ENCODE peak calls at places on chromosomes 11 and 22, in five cellular contexts. One of them, this sample, is unnamed.

GRCh38 chr11:71563401-71563800 is 2.0 kb upstream of the KRTAP5-10 start:
- DNase-seq in psoas muscle: no peak
- DNase-seq in activated CD4-positive, alpha-beta T cell treated with anti-CD3 and anti-CD28 coated beads, Interleukin-2, amount 50 U/mL, for 1 hour: no peak
- DNase-seq in posterior cingulate gyrus: no peak
- DNase-seq in activated gamma-delta T cell: no peak
- DNase-seq in this sample: no peak

GRCh38 chr11:396948-397548 is 3.0 kb downstream of the PKP3 start:
- DNase-seq in psoas muscle: peak; percentile 53
- DNase-seq in activated CD4-positive, alpha-beta T cell treated with anti-CD3 and anti-CD28 coated beads, Interleukin-2, amount 50 U/mL, for 1 hour: peak; percentile 45
- DNase-seq in posterior cingulate gyrus: peak; percentile 56
- DNase-seq in activated gamma-delta T cell: peak; percentile 29
- DNase-seq in this sample: peak; percentile 62

GRCh38 chr22:24768537-24769374 is 5.8 kb downstream of the PIWIL3 start:
- DNase-seq in psoas muscle: peak; percentile 18
- DNase-seq in activated CD4-positive, alpha-beta T cell treated with anti-CD3 and anti-CD28 coated beads, Interleukin-2, amount 50 U/mL, for 1 hour: peak; percentile 42
- DNase-seq in posterior cingulate gyrus: peak; percentile 34
- DNase-seq in activated gamma-delta T cell: no peak
- DNase-seq in this sample: no peak

GRCh38 chr11:60740573-60740972 is 16.1 kb downstream of the MS4A18 start:
- DNase-seq in psoas muscle: no peak
- DNase-seq in activated CD4-positive, alpha-beta T cell treated with anti-CD3 and anti-CD28 coated beads, Interleukin-2, amount 50 U/mL, for 1 hour: no peak
- DNase-seq in posterior cingulate gyrus: no peak
- DNase-seq in activated gamma-delta T cell: no peak
- DNase-seq in this sample: no peak

GRCh38 chr11:36155770-36156485 is 133.3 kb downstream of the COMMD9 start:
- DNase-seq in psoas muscle: no peak
- DNase-seq in activated CD4-positive, alpha-beta T cell treated with anti-CD3 and anti-CD28 coated beads, Interleukin-2, amount 50 U/mL, for 1 hour: no peak
- DNase-seq in posterior cingulate gyrus: no peak
- DNase-seq in activated gamma-delta T cell: no peak
- DNase-seq in this sample: peak; percentile 13

GRCh38 chr11:76215946-76216345 is 9.6 kb upstream of the WNT11 start:
- DNase-seq in psoas muscle: peak; percentile 18
- DNase-seq in activated CD4-positive, alpha-beta T cell treated with anti-CD3 and anti-CD28 coated beads, Interleukin-2, amount 50 U/mL, for 1 hour: no peak
- DNase-seq in posterior cingulate gyrus: peak; percentile 9
- DNase-seq in activated gamma-delta T cell: no peak
- DNase-seq in this sample: no peak

GRCh38 chr11:128575174-128575955 is 12.0 kb downstream of the ETS1 start:
- DNase-seq in psoas muscle: no peak
- DNase-seq in activated CD4-positive, alpha-beta T cell treated with anti-CD3 and anti-CD28 coated beads, Interleukin-2, amount 50 U/mL, for 1 hour: no peak
- DNase-seq in posterior cingulate gyrus: no peak
- DNase-seq in activated gamma-delta T cell: no peak
- DNase-seq in this sample: no peak

GRCh38 chr22:41672780-41673509 is 15.7 kb downstream of the SNU13 start:
- DNase-seq in psoas muscle: no peak
- DNase-seq in activated CD4-positive, alpha-beta T cell treated with anti-CD3 and anti-CD28 coated beads, Interleukin-2, amount 50 U/mL, for 1 hour: no peak
- DNase-seq in posterior cingulate gyrus: no peak
- DNase-seq in activated gamma-delta T cell: no peak
- DNase-seq in this sample: no peak

GRCh38 chr11:120055646-120056045 is 82.3 kb downstream of the TRIM29 start:
- DNase-seq in psoas muscle: no peak
- DNase-seq in activated CD4-positive, alpha-beta T cell treated with anti-CD3 and anti-CD28 coated beads, Interleukin-2, amount 50 U/mL, for 1 hour: no peak
- DNase-seq in posterior cingulate gyrus: no peak
- DNase-seq in activated gamma-delta T cell: no peak
- DNase-seq in this sample: no peak

GRCh38 chr11:77886401-77886800 is 65.5 kb downstream of the AAMDC start:
- DNase-seq in psoas muscle: no peak
- DNase-seq in activated CD4-positive, alpha-beta T cell treated with anti-CD3 and anti-CD28 coated beads, Interleukin-2, amount 50 U/mL, for 1 hour: no peak
- DNase-seq in posterior cingulate gyrus: no peak
- DNase-seq in activated gamma-delta T cell: no peak
- DNase-seq in this sample: no peak

GRCh38 chr11:112835556-112835955 is 125.7 kb upstream of the NCAM1 start:
- DNase-seq in psoas muscle: no peak
- DNase-seq in activated CD4-positive, alpha-beta T cell treated with anti-CD3 and anti-CD28 coated beads, Interleukin-2, amount 50 U/mL, for 1 hour: no peak
- DNase-seq in posterior cingulate gyrus: no peak
- DNase-seq in activated gamma-delta T cell: no peak
- DNase-seq in this sample: no peak

GRCh38 chr11:8225589-8226036 is 38.1 kb downstream of the LMO1 start:
- DNase-seq in psoas muscle: peak; percentile 67
- DNase-seq in activated CD4-positive, alpha-beta T cell treated with anti-CD3 and anti-CD28 coated beads, Interleukin-2, amount 50 U/mL, for 1 hour: peak; percentile 68
- DNase-seq in posterior cingulate gyrus: peak; percentile 68
- DNase-seq in activated gamma-delta T cell: no peak
- DNase-seq in this sample: peak; percentile 81

GRCh38 chr11:22808559-22809197 is 20.9 kb downstream of the SVIP start:
- DNase-seq in psoas muscle: no peak
- DNase-seq in activated CD4-positive, alpha-beta T cell treated with anti-CD3 and anti-CD28 coated beads, Interleukin-2, amount 50 U/mL, for 1 hour: no peak
- DNase-seq in posterior cingulate gyrus: no peak
- DNase-seq in activated gamma-delta T cell: no peak
- DNase-seq in this sample: no peak

GRCh38 chr11:86116386-86116726 is 47.5 kb upstream of the PICALM start:
- DNase-seq in psoas muscle: no peak
- DNase-seq in activated CD4-positive, alpha-beta T cell treated with anti-CD3 and anti-CD28 coated beads, Interleukin-2, amount 50 U/mL, for 1 hour: no peak
- DNase-seq in posterior cingulate gyrus: no peak
- DNase-seq in activated gamma-delta T cell: no peak
- DNase-seq in this sample: no peak

GRCh38 chr11:116231540-116231939 is 541.2 kb downstream of the BUD13 start:
- DNase-seq in psoas muscle: no peak
- DNase-seq in activated CD4-positive, alpha-beta T cell treated with anti-CD3 and anti-CD28 coated beads, Interleukin-2, amount 50 U/mL, for 1 hour: no peak
- DNase-seq in posterior cingulate gyrus: no peak
- DNase-seq in activated gamma-delta T cell: no peak
- DNase-seq in this sample: no peak

GRCh38 chr11:61834278-61835004 is 6.3 kb downstream of the FADS2 start:
- DNase-seq in psoas muscle: peak; percentile 59
- DNase-seq in activated CD4-positive, alpha-beta T cell treated with anti-CD3 and anti-CD28 coated beads, Interleukin-2, amount 50 U/mL, for 1 hour: no peak
- DNase-seq in posterior cingulate gyrus: no peak
- DNase-seq in activated gamma-delta T cell: peak; percentile 34
- DNase-seq in this sample: no peak

GRCh38 chr11:27701262-27702105 is 1.2 kb upstream of the BDNF start:
- DNase-seq in psoas muscle: peak; percentile 16
- DNase-seq in activated CD4-positive, alpha-beta T cell treated with anti-CD3 and anti-CD28 coated beads, Interleukin-2, amount 50 U/mL, for 1 hour: no peak
- DNase-seq in posterior cingulate gyrus: peak; percentile 54
- DNase-seq in activated gamma-delta T cell: no peak
- DNase-seq in this sample: no peak

GRCh38 chr11:46363455-46363920 is 16.2 kb downstream of the DGKZ start:
- DNase-seq in psoas muscle: peak; percentile 86
- DNase-seq in activated CD4-positive, alpha-beta T cell treated with anti-CD3 and anti-CD28 coated beads, Interleukin-2, amount 50 U/mL, for 1 hour: no peak
- DNase-seq in posterior cingulate gyrus: no peak
- DNase-seq in activated gamma-delta T cell: no peak
- DNase-seq in this sample: peak; percentile 69